ENCODE peak calls at places on chromosomes 13 and 19, in four cellular contexts. One of them, this sample, is unnamed.

GRCh38 chr13:61908906-61909305 is 493.3 kb upstream of the PCDH20 start:
- DNase-seq in AG09309: no peak
- DNase-seq in CD4-positive, alpha-beta T cell: no peak
- DNase-seq in adrenal gland: no peak
- DNase-seq in this sample: no peak

GRCh38 chr13:20940083-20940482 is 37.5 kb upstream of the XPO4 start:
- DNase-seq in adrenal gland: no peak
- DNase-seq in AG09309: peak
- DNase-seq in CD4-positive, alpha-beta T cell: no peak
- DNase-seq in this sample: no peak

GRCh38 chr13:75959861-75960481 is 323.8 kb downstream of the LMO7 start:
- DNase-seq in AG09309: no peak
- DNase-seq in CD4-positive, alpha-beta T cell: no peak
- DNase-seq in adrenal gland: no peak
- DNase-seq in this sample: no peak

GRCh38 chr13:99196466-99197256 is 4.0 kb upstream of the UBAC2 start:
- DNase-seq in CD4-positive, alpha-beta T cell: no peak
- DNase-seq in AG09309: no peak
- DNase-seq in adrenal gland: no peak
- DNase-seq in this sample: no peak

GRCh38 chr19:50567052-50567841 is 988 bp downstream of the LRRC4B start:
- DNase-seq in AG09309: no peak
- DNase-seq in CD4-positive, alpha-beta T cell: no peak
- DNase-seq in adrenal gland: no peak
- DNase-seq in this sample: no peak

GRCh38 chr19:39031368-39032163 is 783 bp downstream of the FBXO27 start:
- DNase-seq in CD4-positive, alpha-beta T cell: peak
- DNase-seq in AG09309: no peak
- DNase-seq in adrenal gland: peak
- DNase-seq in this sample: peak

GRCh38 chr13:34698953-34699352 is 243.1 kb upstream of the NBEA start:
- DNase-seq in CD4-positive, alpha-beta T cell: no peak
- DNase-seq in AG09309: no peak
- DNase-seq in adrenal gland: no peak
- DNase-seq in this sample: no peak

GRCh38 chr13:37168151-37168550 is 62.7 kb upstream of the CSNK1A1L start:
- DNase-seq in adrenal gland: no peak
- DNase-seq in AG09309: no peak
- DNase-seq in CD4-positive, alpha-beta T cell: no peak
- DNase-seq in this sample: no peak

GRCh38 chr13:32840840-32841713 is 175.1 kb upstream of the KL start:
- DNase-seq in adrenal gland: no peak
- DNase-seq in CD4-positive, alpha-beta T cell: no peak
- DNase-seq in AG09309: no peak
- DNase-seq in this sample: no peak

GRCh38 chr13:32585625-32586021 is 629 bp upstream of the PDS5B start:
- DNase-seq in AG09309: no peak
- DNase-seq in adrenal gland: peak
- DNase-seq in CD4-positive, alpha-beta T cell: no peak
- DNase-seq in this sample: no peak

GRCh38 chr13:105518086-105518485 is 1017.4 kb downstream of the EFNB2 start:
- DNase-seq in CD4-positive, alpha-beta T cell: no peak
- DNase-seq in AG09309: peak
- DNase-seq in adrenal gland: no peak
- DNase-seq in this sample: no peak

GRCh38 chr19:16022251-16022650 is 54.0 kb upstream of the TPM4 start:
- DNase-seq in adrenal gland: no peak
- DNase-seq in CD4-positive, alpha-beta T cell: no peak
- DNase-seq in AG09309: no peak
- DNase-seq in this sample: no peak

GRCh38 chr19:11096210-11096841 is 7.1 kb downstream of the LDLR start:
- DNase-seq in AG09309: no peak
- DNase-seq in adrenal gland: peak
- DNase-seq in CD4-positive, alpha-beta T cell: no peak
- DNase-seq in this sample: peak

GRCh38 chr13:88601949-88602348 is 930.8 kb downstream of the SLITRK5 start:
- DNase-seq in CD4-positive, alpha-beta T cell: no peak
- DNase-seq in adrenal gland: no peak
- DNase-seq in AG09309: no peak
- DNase-seq in this sample: no peak

GRCh38 chr19:45164577-45165335 is 4.0 kb upstream of the NKPD1 start:
- DNase-seq in AG09309: no peak
- DNase-seq in adrenal gland: no peak
- DNase-seq in CD4-positive, alpha-beta T cell: peak
- DNase-seq in this sample: peak

GRCh38 chr13:114319441-114319871 is 5.2 kb downstream of the CHAMP1 start:
- DNase-seq in AG09309: peak
- DNase-seq in adrenal gland: no peak
- DNase-seq in CD4-positive, alpha-beta T cell: no peak
- DNase-seq in this sample: no peak

GRCh38 chr13:50419466-50419865 is 404.2 kb downstream of the KCNRG start:
- DNase-seq in AG09309: no peak
- DNase-seq in adrenal gland: no peak
- DNase-seq in CD4-positive, alpha-beta T cell: no peak
- DNase-seq in this sample: no peak

GRCh38 chr13:40586886-40587285 is 79.6 kb downstream of the FOXO1 start:
- DNase-seq in AG09309: no peak
- DNase-seq in adrenal gland: no peak
- DNase-seq in CD4-positive, alpha-beta T cell: no peak
- DNase-seq in this sample: no peak
- TF ChIP-seq CTCF in AG09309: no peak
- TF ChIP-seq CTCF in adrenal gland: peak
- TF ChIP-seq CTCF in CD4-positive, alpha-beta T cell: no peak
- TF ChIP-seq CTCF in this sample: no peak

DNA sequence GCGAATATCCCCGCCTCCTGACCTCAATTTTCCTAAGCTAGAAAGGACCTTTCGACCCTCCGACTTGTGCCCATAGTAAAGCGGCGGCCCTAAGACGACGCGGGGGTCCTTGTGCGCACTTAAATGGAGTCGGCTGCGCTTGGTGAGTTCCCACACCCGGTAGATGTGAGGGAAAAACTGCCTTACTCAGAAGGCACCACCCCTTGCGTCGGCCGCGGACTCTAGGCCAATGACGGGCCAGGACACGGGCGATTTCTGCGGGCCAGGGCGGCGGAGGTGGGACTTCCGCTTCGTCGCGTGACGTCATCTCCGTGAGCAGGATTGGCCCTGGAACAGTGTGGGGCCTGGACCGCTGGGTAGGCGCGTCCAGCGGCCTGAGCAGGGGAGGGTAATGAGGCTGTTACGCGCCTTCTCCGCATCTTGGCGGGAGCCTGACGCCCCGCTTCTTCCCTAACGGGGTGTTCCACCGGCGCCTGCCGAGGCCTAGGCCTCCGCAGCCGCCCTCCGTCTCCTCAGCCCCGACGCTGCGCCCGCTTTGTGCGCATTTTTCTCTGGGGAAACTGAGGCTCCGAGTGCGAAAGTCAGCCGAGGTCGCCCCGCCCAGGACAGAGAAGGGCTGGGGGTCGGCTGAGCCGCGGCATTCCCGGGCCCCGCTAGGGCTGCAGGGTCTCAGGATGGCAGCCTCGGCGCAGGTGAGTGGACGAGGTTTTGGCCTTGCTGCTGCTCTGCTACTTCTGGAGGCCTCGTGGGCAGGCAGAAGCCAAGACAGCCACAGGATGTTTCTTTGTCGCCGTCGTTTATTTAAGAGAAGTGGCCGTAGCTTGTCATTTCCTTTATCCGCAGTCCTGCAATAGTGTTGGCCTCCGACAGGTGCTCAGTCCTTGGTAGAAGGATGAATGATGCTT is at the start of gene ZNF543:
- DNase-seq in AG09309: peak
- DNase-seq in CD4-positive, alpha-beta T cell: peak
- DNase-seq in adrenal gland: peak
- DNase-seq in this sample: peak
- TF ChIP-seq CTCF in AG09309: no peak
- TF ChIP-seq CTCF in CD4-positive, alpha-beta T cell: no peak
- TF ChIP-seq CTCF in adrenal gland: peak
- TF ChIP-seq CTCF in this sample: no peak

GRCh38 chr19:41872384-41872774 is 4.7 kb upstream of the CD79A start:
- DNase-seq in CD4-positive, alpha-beta T cell: no peak
- DNase-seq in adrenal gland: no peak
- DNase-seq in AG09309: no peak
- DNase-seq in this sample: peak

GRCh38 chr19:41871573-41872383 is 5.3 kb upstream of the CD79A start:
- DNase-seq in AG09309: no peak
- DNase-seq in adrenal gland: no peak
- DNase-seq in CD4-positive, alpha-beta T cell: peak
- DNase-seq in this sample: peak

GRCh38 chr19:41869374-41869955 is 7.6 kb upstream of the CD79A start:
- DNase-seq in adrenal gland: no peak
- DNase-seq in AG09309: no peak
- DNase-seq in CD4-positive, alpha-beta T cell: no peak
- DNase-seq in this sample: no peak

GRCh38 chr19:41870401-41870873 is 6.6 kb upstream of the CD79A start:
- DNase-seq in AG09309: no peak
- DNase-seq in adrenal gland: peak
- DNase-seq in CD4-positive, alpha-beta T cell: no peak
- DNase-seq in this sample: peak

GRCh38 chr19:41872775-41873647 is 4.1 kb upstream of the CD79A start:
- DNase-seq in AG09309: no peak
- DNase-seq in adrenal gland: peak
- DNase-seq in CD4-positive, alpha-beta T cell: peak
- DNase-seq in this sample: peak
- TF ChIP-seq CTCF in AG09309: peak
- TF ChIP-seq CTCF in adrenal gland: peak
- TF ChIP-seq CTCF in CD4-positive, alpha-beta T cell: peak
- TF ChIP-seq CTCF in this sample: peak

DNA sequence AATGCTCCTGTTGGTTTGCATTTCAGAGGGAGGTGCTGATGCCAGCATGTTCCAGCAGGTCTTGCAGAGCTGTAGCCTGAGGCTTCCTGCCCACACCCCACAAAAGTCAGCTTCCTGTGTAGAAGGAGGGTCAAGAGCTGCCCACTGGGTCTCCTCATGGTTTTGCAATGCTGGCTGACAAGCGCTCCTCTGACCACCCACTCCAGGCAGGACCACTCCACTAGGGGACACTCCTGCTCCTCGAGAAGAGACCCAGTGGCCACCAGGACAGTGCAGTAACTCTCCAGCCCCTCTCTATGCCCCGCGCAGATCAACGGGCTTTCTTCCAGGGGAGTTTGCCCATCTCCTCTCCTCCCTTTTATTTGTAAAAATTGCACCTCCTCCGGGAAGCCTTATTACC is 72.9 kb upstream of the UQCRFS1 start:
- DNase-seq in adrenal gland: no peak
- DNase-seq in AG09309: no peak
- DNase-seq in CD4-positive, alpha-beta T cell: no peak
- DNase-seq in this sample: no peak
- TF ChIP-seq CTCF in adrenal gland: no peak
- TF ChIP-seq CTCF in AG09309: no peak
- TF ChIP-seq CTCF in CD4-positive, alpha-beta T cell: no peak
- TF ChIP-seq CTCF in this sample: peak

DNA sequence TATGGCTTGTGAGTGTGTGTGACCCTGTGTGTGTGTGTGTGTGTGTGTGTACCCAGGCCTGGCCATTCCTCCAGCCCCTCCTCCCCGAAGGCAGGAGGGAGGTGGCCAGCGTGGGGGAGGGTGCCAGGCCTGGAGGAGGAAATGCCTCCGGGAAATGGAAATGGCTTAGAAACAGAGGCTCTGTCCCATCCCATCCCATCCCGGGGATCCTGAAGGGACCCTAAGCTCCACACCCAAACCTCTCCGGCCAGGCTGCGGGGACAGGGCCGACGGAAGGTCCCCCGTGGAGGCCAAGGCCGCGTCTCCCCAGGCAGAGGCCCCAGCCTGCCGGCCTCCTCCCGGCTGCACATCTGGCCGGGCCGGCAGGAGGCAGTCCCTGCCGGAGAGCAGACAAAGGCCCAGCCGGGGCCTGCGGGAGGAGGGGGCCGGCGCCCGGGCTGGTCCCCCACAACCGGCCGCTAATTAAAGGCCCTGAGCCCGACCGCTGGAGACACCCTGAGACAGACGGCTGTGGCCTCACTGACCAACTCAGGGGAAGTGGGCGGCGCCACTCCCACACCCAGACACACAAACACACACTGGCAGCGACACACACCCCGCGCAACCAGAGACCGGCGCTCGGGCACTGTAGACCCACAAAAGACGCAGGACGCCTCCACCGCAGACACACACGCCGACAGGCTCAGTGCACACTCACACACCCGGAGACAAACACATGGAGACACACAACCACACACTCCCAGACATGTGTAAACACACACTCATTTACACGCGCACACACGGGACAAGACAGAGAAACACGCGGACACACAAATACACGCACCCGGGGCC is 1.1 kb downstream of the ADAMTS10 start:
- DNase-seq in AG09309: no peak
- DNase-seq in adrenal gland: peak
- DNase-seq in CD4-positive, alpha-beta T cell: no peak
- DNase-seq in this sample: peak
- TF ChIP-seq CTCF in AG09309: no peak
- TF ChIP-seq CTCF in adrenal gland: peak
- TF ChIP-seq CTCF in CD4-positive, alpha-beta T cell: no peak
- TF ChIP-seq CTCF in this sample: no peak

GRCh38 chr19:47540748-47541147 is 25.9 kb upstream of the NAPA start:
- DNase-seq in CD4-positive, alpha-beta T cell: no peak
- DNase-seq in adrenal gland: peak
- DNase-seq in AG09309: peak
- DNase-seq in this sample: no peak
- TF ChIP-seq CTCF in CD4-positive, alpha-beta T cell: no peak
- TF ChIP-seq CTCF in adrenal gland: no peak
- TF ChIP-seq CTCF in AG09309: peak
- TF ChIP-seq CTCF in this sample: no peak

DNA sequence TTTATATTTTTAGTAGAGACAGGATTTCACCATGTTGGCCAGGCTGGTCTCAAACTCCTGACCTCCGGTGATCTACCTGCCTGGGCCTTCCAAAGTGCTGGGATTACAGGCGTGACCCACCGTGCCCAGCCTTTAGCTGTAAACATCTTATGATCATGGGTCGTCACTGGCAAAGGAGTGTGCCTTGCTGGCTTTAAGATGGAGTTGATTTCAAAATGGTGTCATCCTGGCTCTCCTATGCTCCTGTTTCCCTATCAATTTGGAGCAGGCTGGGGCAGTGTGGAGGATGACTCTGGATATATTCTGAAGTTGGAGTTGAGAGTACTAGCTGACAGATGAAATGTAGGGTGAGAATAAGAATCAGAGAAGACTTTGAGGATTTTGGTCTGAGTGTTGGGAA is 18.4 kb upstream of the ATP8A2 start:
- DNase-seq in adrenal gland: no peak
- DNase-seq in AG09309: no peak
- DNase-seq in CD4-positive, alpha-beta T cell: no peak
- DNase-seq in this sample: no peak
- TF ChIP-seq CTCF in adrenal gland: no peak
- TF ChIP-seq CTCF in AG09309: no peak
- TF ChIP-seq CTCF in CD4-positive, alpha-beta T cell: no peak
- TF ChIP-seq CTCF in this sample: no peak

GRCh38 chr19:35314031-35314430 is 15.0 kb upstream of the CD22 start:
- DNase-seq in adrenal gland: no peak
- DNase-seq in AG09309: no peak
- DNase-seq in CD4-positive, alpha-beta T cell: no peak
- DNase-seq in this sample: no peak

GRCh38 chr19:35316560-35316959 is 12.4 kb upstream of the CD22 start:
- DNase-seq in adrenal gland: no peak
- DNase-seq in AG09309: no peak
- DNase-seq in CD4-positive, alpha-beta T cell: no peak
- DNase-seq in this sample: no peak

GRCh38 chr19:35317464-35318043 is 11.4 kb upstream of the CD22 start:
- DNase-seq in CD4-positive, alpha-beta T cell: no peak
- DNase-seq in adrenal gland: no peak
- DNase-seq in AG09309: no peak
- DNase-seq in this sample: no peak

GRCh38 chr19:35314858-35315470 is 14.0 kb upstream of the CD22 start:
- DNase-seq in CD4-positive, alpha-beta T cell: no peak
- DNase-seq in AG09309: no peak
- DNase-seq in adrenal gland: no peak
- DNase-seq in this sample: no peak

GRCh38 chr19:35315883-35316282 is 13.1 kb upstream of the CD22 start:
- DNase-seq in AG09309: no peak
- DNase-seq in adrenal gland: no peak
- DNase-seq in CD4-positive, alpha-beta T cell: no peak
- DNase-seq in this sample: no peak
- TF ChIP-seq CTCF in AG09309: no peak
- TF ChIP-seq CTCF in adrenal gland: no peak
- TF ChIP-seq CTCF in CD4-positive, alpha-beta T cell: no peak
- TF ChIP-seq CTCF in this sample: no peak